ENCODE peak calls at places on chromosomes 11 and 22, in six cellular contexts. One of them, this sample, is unnamed.
A peak's percentile ranks its signal among the peaks of the same experiment; 100 is the strongest.

GRCh38 chr11:88105952-88106351 is 69.3 kb downstream of the RAB38 start:
- DNase-seq in HepG2: no peak
- DNase-seq in H1: no peak
- DNase-seq in K562: no peak
- DNase-seq in SK-N-SH: no peak
- DNase-seq in HCT116: no peak
- DNase-seq in this sample: no peak

GRCh38 chr11:75562836-75563484 is 907 bp downstream of the SERPINH1 start:
- DNase-seq in SK-N-SH: peak; percentile 64
- DNase-seq in H1: peak; percentile 79
- DNase-seq in HCT116: no peak
- DNase-seq in K562: peak; percentile 60
- DNase-seq in HepG2: no peak
- DNase-seq in this sample: peak; percentile 46

GRCh38 chr11:44301856-44302231 is 8.1 kb downstream of the ALX4 start:
- DNase-seq in K562: peak; percentile 38
- DNase-seq in H1: no peak
- DNase-seq in HCT116: peak; percentile 7
- DNase-seq in SK-N-SH: no peak
- DNase-seq in HepG2: no peak
- DNase-seq in this sample: no peak

GRCh38 chr11:100578966-100579365 is 108.1 kb upstream of the ARHGAP42 start:
- DNase-seq in H1: no peak
- DNase-seq in K562: no peak
- DNase-seq in SK-N-SH: no peak
- DNase-seq in HCT116: no peak
- DNase-seq in HepG2: no peak
- DNase-seq in this sample: no peak

GRCh38 chr11:19814421-19814820 is 101.8 kb downstream of the NAV2 start:
- DNase-seq in HCT116: no peak
- DNase-seq in HepG2: no peak
- DNase-seq in SK-N-SH: no peak
- DNase-seq in K562: no peak
- DNase-seq in H1: no peak
- DNase-seq in this sample: no peak

GRCh38 chr11:8841899-8842298 is 69.1 kb upstream of the AKIP1 start:
- DNase-seq in H1: no peak
- DNase-seq in HCT116: no peak
- DNase-seq in SK-N-SH: no peak
- DNase-seq in HepG2: peak; percentile 27
- DNase-seq in K562: no peak
- DNase-seq in this sample: no peak

GRCh38 chr11:118705111-118705741 is 25.8 kb upstream of the TREH start:
- DNase-seq in SK-N-SH: no peak
- DNase-seq in K562: no peak
- DNase-seq in HCT116: no peak
- DNase-seq in HepG2: no peak
- DNase-seq in H1: no peak
- DNase-seq in this sample: no peak

GRCh38 chr11:96055706-96056387 is 131.9 kb upstream of the MTMR2 start:
- DNase-seq in K562: no peak
- DNase-seq in SK-N-SH: no peak
- DNase-seq in H1: no peak
- DNase-seq in HepG2: peak; percentile 7
- DNase-seq in HCT116: no peak
- DNase-seq in this sample: no peak

GRCh38 chr11:73258104-73258684 is 13.9 kb upstream of the P2RY6 start:
- DNase-seq in HCT116: no peak
- DNase-seq in HepG2: no peak
- DNase-seq in SK-N-SH: no peak
- DNase-seq in H1: no peak
- DNase-seq in K562: no peak
- DNase-seq in this sample: no peak

GRCh38 chr11:58957922-58958321 is 18.6 kb downstream of the GLYATL1 start:
- DNase-seq in K562: peak; percentile 12
- DNase-seq in HCT116: no peak
- DNase-seq in SK-N-SH: no peak
- DNase-seq in HepG2: no peak
- DNase-seq in H1: no peak
- DNase-seq in this sample: no peak

GRCh38 chr11:59263225-59263894 is 50.6 kb upstream of the MPEG1 start:
- DNase-seq in HepG2: peak; percentile 9
- DNase-seq in HCT116: peak; percentile 7
- DNase-seq in SK-N-SH: no peak
- DNase-seq in K562: no peak
- DNase-seq in H1: peak; percentile 82
- DNase-seq in this sample: no peak

GRCh38 chr22:44373234-44373633 is 60.5 kb upstream of the SHISAL1 start:
- DNase-seq in H1: no peak
- DNase-seq in HCT116: no peak
- DNase-seq in SK-N-SH: no peak
- DNase-seq in HepG2: no peak
- DNase-seq in K562: no peak
- DNase-seq in this sample: no peak

GRCh38 chr22:41695211-41695610 is 4.1 kb upstream of the MEI1 start:
- DNase-seq in H1: no peak
- DNase-seq in SK-N-SH: no peak
- DNase-seq in HepG2: no peak
- DNase-seq in HCT116: no peak
- DNase-seq in K562: no peak
- DNase-seq in this sample: no peak

DNA sequence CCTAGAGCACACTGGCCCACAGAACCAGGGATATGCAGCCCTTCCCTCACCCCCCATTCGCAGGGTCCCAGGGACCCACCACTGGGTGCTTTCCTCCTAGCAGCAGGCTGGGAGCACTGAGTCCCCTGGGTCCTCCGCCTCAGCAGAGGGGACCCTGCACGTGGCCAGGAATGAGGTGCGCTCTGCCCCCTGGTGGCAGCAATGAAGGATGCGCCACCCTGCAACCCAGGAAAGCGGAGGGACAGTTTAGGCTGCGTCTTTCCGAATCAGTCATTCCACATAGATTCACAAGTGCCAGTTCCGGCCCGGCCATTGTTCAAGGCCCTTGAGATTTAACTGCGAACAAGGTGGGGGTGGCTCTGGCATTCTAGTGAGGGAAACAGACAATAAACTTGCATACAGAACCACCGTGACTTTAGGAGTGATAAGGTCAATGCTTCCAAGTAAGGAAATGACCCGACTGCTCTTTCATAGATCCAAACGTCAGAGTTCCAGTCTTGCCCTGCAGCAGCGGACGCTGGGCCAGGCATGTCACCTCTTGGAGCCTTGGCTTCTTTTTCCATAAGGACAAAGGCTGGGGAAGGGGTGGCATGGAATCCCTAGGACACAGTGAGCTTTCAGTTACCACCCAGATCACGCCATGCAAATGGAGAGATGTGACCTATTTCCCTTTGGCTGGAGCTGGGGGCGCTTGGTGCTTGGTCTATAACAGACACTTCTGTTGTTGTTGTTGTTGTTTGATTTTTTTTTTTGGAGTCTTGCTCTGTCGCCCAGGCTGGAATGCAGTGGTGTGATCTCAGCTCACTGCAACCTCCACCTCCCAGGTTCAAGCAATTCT is 7.7 kb downstream of the RIN1 start:
- DNase-seq in HepG2: peak; percentile 71
- DNase-seq in H1: peak; percentile 94
- DNase-seq in SK-N-SH: peak; percentile 93
- DNase-seq in HCT116: peak; percentile 54
- DNase-seq in K562: peak; percentile 85
- DNase-seq in this sample: peak; percentile 78
- TF ChIP-seq JUND in HepG2: peak; percentile 12
- TF ChIP-seq JUND in H1: no peak
- TF ChIP-seq JUND in SK-N-SH: no peak
- TF ChIP-seq JUND in HCT116: no peak
- TF ChIP-seq JUND in K562: peak; percentile 35
- TF ChIP-seq JUND in this sample: no peak

GRCh38 chr11:10441652-10442503 is 13.2 kb upstream of the AMPD3 start:
- DNase-seq in H1: no peak
- DNase-seq in SK-N-SH: no peak
- DNase-seq in K562: no peak
- DNase-seq in HepG2: no peak
- DNase-seq in HCT116: no peak
- DNase-seq in this sample: no peak

GRCh38 chr11:10444725-10445286 is 10.3 kb upstream of the AMPD3 start:
- DNase-seq in SK-N-SH: peak; percentile 30
- DNase-seq in H1: no peak
- DNase-seq in K562: no peak
- DNase-seq in HCT116: no peak
- DNase-seq in HepG2: no peak
- DNase-seq in this sample: no peak

GRCh38 chr11:10443721-10444120 is 11.3 kb upstream of the AMPD3 start:
- DNase-seq in SK-N-SH: no peak
- DNase-seq in K562: no peak
- DNase-seq in HepG2: no peak
- DNase-seq in H1: no peak
- DNase-seq in HCT116: no peak
- DNase-seq in this sample: no peak

GRCh38 chr11:10441021-10441523 is 14.0 kb upstream of the AMPD3 start:
- DNase-seq in HCT116: no peak
- DNase-seq in HepG2: no peak
- DNase-seq in K562: no peak
- DNase-seq in H1: no peak
- DNase-seq in SK-N-SH: no peak
- DNase-seq in this sample: no peak

DNA sequence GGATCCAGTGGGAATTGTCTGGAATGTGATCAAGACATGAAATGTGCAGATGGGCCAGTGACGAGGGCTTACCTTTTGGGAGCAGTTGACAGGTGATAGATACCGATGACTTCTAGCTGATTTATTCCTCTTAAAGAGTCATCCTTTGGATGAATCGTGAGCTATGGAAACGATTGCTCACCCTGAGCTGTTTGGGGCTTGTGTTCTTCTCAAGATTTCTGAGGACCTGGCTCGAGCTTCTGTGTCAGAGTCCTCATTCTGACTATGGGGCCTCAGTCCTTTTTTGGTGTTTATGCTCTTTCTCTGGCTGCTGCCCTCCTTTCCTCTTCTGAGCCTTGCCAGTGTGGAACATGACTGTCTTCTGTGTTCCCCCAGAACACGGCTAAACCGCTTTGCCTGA is 11.9 kb upstream of the AMPD3 start:
- DNase-seq in HepG2: no peak
- DNase-seq in SK-N-SH: no peak
- DNase-seq in HCT116: no peak
- DNase-seq in H1: no peak
- DNase-seq in K562: no peak
- DNase-seq in this sample: no peak
- TF ChIP-seq JUND in HepG2: no peak
- TF ChIP-seq JUND in SK-N-SH: no peak
- TF ChIP-seq JUND in HCT116: no peak
- TF ChIP-seq JUND in H1: no peak
- TF ChIP-seq JUND in K562: no peak
- TF ChIP-seq JUND in this sample: no peak

GRCh38 chr11:47413908-47414684 is 5.7 kb downstream of the SLC39A13 start:
- DNase-seq in HCT116: no peak
- DNase-seq in HepG2: no peak
- DNase-seq in H1: no peak
- DNase-seq in SK-N-SH: no peak
- DNase-seq in K562: no peak
- DNase-seq in this sample: no peak

GRCh38 chr11:47413351-47413750 is 5.0 kb downstream of the SLC39A13 start:
- DNase-seq in SK-N-SH: no peak
- DNase-seq in H1: no peak
- DNase-seq in HepG2: no peak
- DNase-seq in HCT116: no peak
- DNase-seq in K562: no peak
- DNase-seq in this sample: no peak

GRCh38 chr11:47410404-47411264 is 2.2 kb downstream of the SLC39A13 start:
- DNase-seq in K562: no peak
- DNase-seq in SK-N-SH: no peak
- DNase-seq in HCT116: no peak
- DNase-seq in H1: no peak
- DNase-seq in HepG2: no peak
- DNase-seq in this sample: no peak

GRCh38 chr11:47414685-47415070 is 6.3 kb downstream of the SLC39A13 start:
- DNase-seq in K562: no peak
- DNase-seq in HCT116: no peak
- DNase-seq in H1: no peak
- DNase-seq in HepG2: no peak
- DNase-seq in SK-N-SH: no peak
- DNase-seq in this sample: no peak

DNA sequence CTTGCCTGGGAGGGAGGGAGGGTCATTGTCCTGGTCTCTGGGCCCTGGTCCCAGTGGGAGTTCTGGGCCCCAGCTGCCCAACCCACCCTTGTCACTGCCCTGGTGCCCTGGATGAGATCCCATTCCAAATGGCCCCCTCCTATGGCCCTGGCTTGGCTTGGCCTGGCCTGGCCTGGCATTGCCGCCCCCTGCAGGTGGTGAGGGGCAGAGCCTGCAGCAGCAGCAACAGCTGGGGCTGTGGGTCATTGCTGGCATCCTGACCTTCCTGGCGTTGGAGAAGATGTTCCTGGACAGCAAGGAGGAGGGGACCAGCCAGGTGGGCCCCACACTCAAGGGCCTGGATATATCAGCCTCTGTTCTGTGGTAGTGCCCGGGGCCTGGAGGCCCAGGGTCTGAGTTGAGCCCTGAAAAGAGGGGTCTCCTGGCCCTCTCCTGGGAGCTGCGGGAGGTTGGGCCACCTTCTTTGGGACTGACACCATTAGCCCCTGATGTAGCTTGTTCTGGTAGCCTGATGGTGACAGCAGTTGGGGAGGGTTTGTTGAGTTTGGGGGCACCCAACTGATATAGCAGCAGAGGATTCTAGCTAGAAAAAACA is 3.9 kb downstream of the SLC39A13 start:
- DNase-seq in HepG2: no peak
- DNase-seq in SK-N-SH: peak; percentile 87
- DNase-seq in K562: peak; percentile 51
- DNase-seq in H1: peak; percentile 90
- DNase-seq in HCT116: peak; percentile 21
- DNase-seq in this sample: peak; percentile 76
- TF ChIP-seq JUND in HepG2: no peak
- TF ChIP-seq JUND in SK-N-SH: no peak
- TF ChIP-seq JUND in K562: no peak
- TF ChIP-seq JUND in H1: no peak
- TF ChIP-seq JUND in HCT116: no peak
- TF ChIP-seq JUND in this sample: no peak

GRCh38 chr11:119918356-119918755 is 189.4 kb upstream of the NECTIN1 start:
- DNase-seq in HCT116: no peak
- DNase-seq in SK-N-SH: no peak
- DNase-seq in HepG2: no peak
- DNase-seq in K562: no peak
- DNase-seq in H1: no peak
- DNase-seq in this sample: no peak
- TF ChIP-seq JUND in HCT116: no peak
- TF ChIP-seq JUND in SK-N-SH: no peak
- TF ChIP-seq JUND in HepG2: no peak
- TF ChIP-seq JUND in K562: no peak
- TF ChIP-seq JUND in H1: no peak
- TF ChIP-seq JUND in this sample: no peak